ENCODE peak calls at places on chromosomes 1 and 21, in six cellular contexts. V is bronchial epithelial cell, J is GM12865, Y is cardiac muscle cell, G is upper lobe of right lung, H is MCF 10A. B is an unnamed sample.

GRCh38 chr1:43981135-43981491 is 2.1 kb downstream of the B4GALT2 start:
- DNase-seq in V (no peak), J (no peak), Y (no peak), G (peak), H (no peak), B (no peak)

GRCh38 chr1:224784606-224785328 is 144.7 kb upstream of the DNAH14 start:
- DNase-seq in V (peak), J (no peak), Y (peak), G (no peak), H (no peak), B (no peak)

GRCh38 chr1:230463760-230464159 is 37.6 kb upstream of the PGBD5 start:
- DNase-seq in V (no peak), J (no peak), Y (no peak), G (no peak), H (no peak), B (no peak)

GRCh38 chr1:32345289-32345827 is 9.3 kb upstream of the MARCKSL1 start:
- DNase-seq in V (no peak), J (no peak), Y (peak), G (no peak), H (no peak), B (no peak)

GRCh38 chr1:225768662-225769426 is 8.8 kb upstream of the SRP9 start:
- DNase-seq in V (peak), J (no peak), Y (no peak), G (no peak), H (no peak), B (peak)

GRCh38 chr21:42194863-42195262 is 24.1 kb upstream of the ABCG1 start:
- DNase-seq in V (no peak), J (no peak), Y (no peak), G (no peak), H (no peak), B (no peak)

GRCh38 chr1:27597036-27597435 is 6.9 kb downstream of the AHDC1 start:
- DNase-seq in V (no peak), J (no peak), Y (no peak), G (no peak), H (no peak), B (no peak)

GRCh38 chr1:36328713-36329112 is 5.3 kb upstream of the EVA1B start:
- DNase-seq in V (peak), J (no peak), Y (peak), G (no peak), H (no peak), B (no peak)

GRCh38 chr21:33760641-33761103 is 118.4 kb downstream of the ITSN1 start:
- DNase-seq in V (no peak), J (no peak), Y (peak), G (no peak), H (peak), B (no peak)

GRCh38 chr1:212285685-212286436 is 651 bp downstream of the PPP2R5A start:
- DNase-seq in V (peak), J (peak), Y (peak), G (peak), H (peak), B (no peak)

GRCh38 chr1:6991271-6991670 is 206.0 kb downstream of the CAMTA1 start:
- DNase-seq in V (peak), J (no peak), Y (peak), G (no peak), H (peak), B (no peak)

GRCh38 chr21:46517361-46517760 is 58.7 kb downstream of the DIP2A start:
- DNase-seq in V (no peak), J (no peak), Y (peak), G (no peak), H (no peak), B (no peak)

GRCh38 chr1:226761322-226761721 is 22.2 kb upstream of the ITPKB start:
- DNase-seq in V (peak), J (no peak), Y (no peak), G (no peak), H (peak), B (no peak)

GRCh38 chr1:180581635-180582039 is 22.9 kb downstream of the OVAAL start:
- DNase-seq in V (peak), J (no peak), Y (peak), G (no peak), H (no peak), B (no peak)

GRCh38 chr1:159859757-159860156 is 2.7 kb downstream of the VSIG8 start:
- DNase-seq in V (no peak), J (no peak), Y (no peak), G (no peak), H (no peak), B (no peak)

GRCh38 chr1:20602851-20603450 is 14.1 kb downstream of the CDA start:
- DNase-seq in V (peak), J (no peak), Y (no peak), G (no peak), H (peak), B (no peak)

GRCh38 chr1:151002611-151003010 is 4.1 kb downstream of the MINDY1 start:
- DNase-seq in V (no peak), J (no peak), Y (no peak), G (no peak), H (no peak), B (no peak)

GRCh38 chr1:69567847-69568434 is at the start of gene LRRC7:
- DNase-seq in V (no peak), J (no peak), Y (peak), G (peak), H (no peak), B (no peak)

GRCh38 chr21:35256468-35256988 is 207.4 kb upstream of the RUNX1 start:
- DNase-seq in V (peak), J (no peak), Y (peak), G (peak), H (peak), B (no peak)

GRCh38 chr1:89780721-89781120 is 40.1 kb upstream of the LRRC8D start:
- DNase-seq in V (peak), J (peak), Y (peak), G (no peak), H (peak), B (no peak)

GRCh38 chr1:246679211-246680177 is 44.7 kb upstream of the SCCPDH start:
- DNase-seq in V (no peak), J (no peak), Y (peak), G (no peak), H (no peak), B (no peak)

GRCh38 chr1:84849312-84849711 is 43.7 kb downstream of the LPAR3 start:
- DNase-seq in V (no peak), J (no peak), Y (no peak), G (no peak), H (no peak), B (no peak)

GRCh38 chr1:212782422-212783154 is 9.0 kb downstream of the NSL1 start:
- DNase-seq in V (peak), J (peak), Y (peak), G (no peak), H (peak), B (no peak)

GRCh38 chr1:27368872-27369703 is 2.3 kb upstream of the MAP3K6 start:
- DNase-seq in V (peak), J (no peak), Y (peak), G (no peak), H (peak), B (no peak)

GRCh38 chr1:215710340-215710971 is 143.4 kb downstream of the KCTD3 start:
- DNase-seq in V (peak), J (peak), Y (peak), G (no peak), H (peak), B (peak)

GRCh38 chr1:15885701-15886612 is 38.5 kb downstream of the SPEN start:
- DNase-seq in V (peak), J (peak), Y (peak), G (peak), H (peak), B (no peak)
- TF ChIP-seq CTCF in V (no peak), J (no peak), Y (peak), G (peak), H (peak), B (no peak)

GRCh38 chr1:5973771-5974170 is 18.5 kb downstream of the NPHP4 start:
- DNase-seq in V (no peak), J (no peak), Y (peak), G (no peak), H (no peak), B (no peak)
- TF ChIP-seq CTCF in V (no peak), J (no peak), Y (peak), G (no peak), H (no peak), B (no peak)

GRCh38 chr21:15192243-15192642 is 127.4 kb upstream of the NRIP1 start:
- DNase-seq in V (peak), J (no peak), Y (peak), G (no peak), H (peak), B (no peak)

GRCh38 chr21:15195104-15195503 is 130.3 kb upstream of the NRIP1 start:
- DNase-seq in V (no peak), J (no peak), Y (no peak), G (no peak), H (no peak), B (no peak)

GRCh38 chr21:15197696-15198095 is 132.9 kb upstream of the NRIP1 start:
- DNase-seq in V (no peak), J (no peak), Y (peak), G (no peak), H (peak), B (no peak)

GRCh38 chr21:15193937-15194336 is 129.1 kb upstream of the NRIP1 start:
- DNase-seq in V (no peak), J (no peak), Y (no peak), G (no peak), H (no peak), B (no peak)

GRCh38 chr21:15195768-15196167 is 131.0 kb upstream of the NRIP1 start:
- DNase-seq in V (no peak), J (no peak), Y (no peak), G (no peak), H (no peak), B (no peak)
- TF ChIP-seq CTCF in V (no peak), J (no peak), Y (no peak), G (no peak), H (no peak), B (no peak)

GRCh38 chr1:46246548-46247432 is 773 bp upstream of the RAD54L start:
- DNase-seq in V (no peak), J (peak), Y (peak), G (no peak), H (no peak), B (peak)
- TF ChIP-seq CTCF in V (no peak), J (no peak), Y (no peak), G (no peak), H (no peak), B (no peak)

DNA sequence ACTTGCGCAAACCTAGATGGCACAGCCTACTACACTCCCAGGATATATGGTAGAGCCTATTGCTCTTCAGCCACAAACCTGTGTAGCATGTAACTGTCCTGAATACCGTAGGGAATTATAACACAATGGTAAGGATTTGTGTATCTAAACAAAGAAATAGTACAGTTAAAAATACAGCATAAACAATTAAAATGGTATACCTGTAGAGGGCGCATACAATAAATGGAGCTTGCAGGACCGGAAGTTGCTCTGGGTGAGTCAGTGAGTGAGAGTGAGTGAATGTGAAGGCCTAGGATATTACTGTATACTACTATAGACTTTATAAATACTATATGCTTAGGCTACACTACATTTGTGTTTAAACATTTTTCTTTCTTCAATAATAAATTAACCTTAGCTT is 99.3 kb downstream of the PLD5 start:
- DNase-seq in V (peak), J (peak), Y (no peak), G (no peak), H (peak), B (no peak)
- TF ChIP-seq CTCF in V (no peak), J (no peak), Y (no peak), G (no peak), H (peak), B (peak)

DNA sequence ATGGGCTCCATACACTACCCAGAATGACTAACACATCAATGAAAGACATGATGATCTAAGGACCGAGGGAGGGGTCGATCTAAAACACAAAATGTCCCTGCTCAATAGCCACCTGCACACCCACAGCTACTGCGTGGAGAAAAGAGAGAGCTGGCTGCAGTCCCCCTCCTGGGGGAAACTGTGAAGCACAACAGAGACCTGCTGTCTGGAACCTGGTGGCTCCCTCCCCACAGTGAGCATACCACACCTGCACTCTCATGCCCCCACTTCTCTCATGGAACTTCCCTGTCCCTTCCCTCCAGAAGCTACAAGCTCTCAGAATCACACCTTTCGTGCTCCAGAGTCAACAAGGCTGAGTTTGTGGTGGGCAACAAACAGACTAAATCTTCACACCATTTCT is 130.1 kb upstream of the ERG start:
- DNase-seq in V (no peak), J (no peak), Y (no peak), G (no peak), H (no peak), B (no peak)
- TF ChIP-seq CTCF in V (no peak), J (no peak), Y (no peak), G (no peak), H (no peak), B (no peak)

GRCh38 chr1:243710467-243710866 is 139.6 kb downstream of the AKT3 start:
- DNase-seq in V (no peak), J (no peak), Y (no peak), G (no peak), H (no peak), B (no peak)

GRCh38 chr1:243706563-243706962 is 143.5 kb downstream of the AKT3 start:
- DNase-seq in V (no peak), J (no peak), Y (no peak), G (no peak), H (no peak), B (no peak)

GRCh38 chr1:243712242-243712641 is 137.8 kb downstream of the AKT3 start:
- DNase-seq in V (no peak), J (no peak), Y (no peak), G (no peak), H (no peak), B (no peak)

GRCh38 chr1:243705585-243705984 is 144.5 kb downstream of the AKT3 start:
- DNase-seq in V (no peak), J (no peak), Y (no peak), G (no peak), H (peak), B (no peak)

DNA sequence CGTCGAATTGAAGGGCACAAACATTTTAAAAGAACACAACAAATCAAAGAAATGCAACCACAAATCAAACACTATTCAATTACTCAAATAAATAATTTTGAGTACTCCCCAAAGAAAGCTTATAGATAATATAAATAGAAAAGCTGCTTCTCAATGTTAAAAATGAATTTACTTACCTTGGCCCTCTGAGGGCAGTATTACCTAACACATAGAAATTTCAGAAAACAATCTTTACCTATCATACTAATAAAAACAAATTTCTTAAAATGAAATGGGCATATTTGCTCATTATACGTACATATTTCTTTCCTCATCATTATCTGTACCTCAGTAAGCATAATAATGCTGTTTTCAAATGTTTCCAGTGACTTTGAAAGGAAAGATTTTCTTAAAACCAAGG is 141.8 kb downstream of the AKT3 start:
- DNase-seq in V (peak), J (peak), Y (peak), G (no peak), H (peak), B (no peak)
- TF ChIP-seq CTCF in V (peak), J (peak), Y (peak), G (peak), H (peak), B (peak)

B was measured in D721Med.